ENCODE peak calls at places on chromosome 4, in five cellular contexts. T is IMR-90, Z is hepatocyte, F is uterus, B is Peyer's patch. U is an unnamed sample.

GRCh38 chr4:138949866-138950265 is 65.7 kb upstream of the NOCT start:
- DNase-seq in F (no peak), Z (no peak), B (no peak), T (no peak), U (no peak)

GRCh38 chr4:173448103-173448502 is 49.2 kb upstream of the SCRG1 start:
- DNase-seq in F (no peak), T (peak; percentile 55), B (no peak), Z (no peak), U (no peak)

GRCh38 chr4:81723927-81724587 is 252.3 kb upstream of the RASGEF1B start:
- DNase-seq in T (no peak), B (no peak), Z (peak; percentile 38), F (peak; percentile 21), U (peak; percentile 12)

GRCh38 chr4:1809754-1810502 is 16.8 kb downstream of the FGFR3 start:
- DNase-seq in Z (peak; percentile 89), F (peak; percentile 37), B (peak; percentile 22), T (peak; percentile 46), U (peak; percentile 38)

GRCh38 chr4:164956766-164957643 is 20.5 kb downstream of the TRIM61 start:
- DNase-seq in T (peak; percentile 65), F (peak; percentile 32), Z (peak; percentile 90), B (peak; percentile 81), U (peak; percentile 76)

GRCh38 chr4:146359771-146360170 is 145.4 kb downstream of the REELD1 start:
- DNase-seq in T (no peak), Z (no peak), B (no peak), F (no peak), U (no peak)

GRCh38 chr4:6917445-6918241 is 8.0 kb downstream of the TBC1D14 start:
- DNase-seq in B (peak; percentile 83), Z (peak; percentile 92), T (no peak), F (peak; percentile 40), U (no peak)

GRCh38 chr4:168917150-168917779 is 92.8 kb downstream of the CBR4 start:
- DNase-seq in Z (peak; percentile 45), B (no peak), T (peak; percentile 54), F (no peak), U (no peak)

GRCh38 chr4:37623940-37624339 is 62.2 kb downstream of the RELL1 start:
- DNase-seq in F (no peak), T (no peak), Z (no peak), B (no peak), U (no peak)

GRCh38 chr4:133149364-133149695 is 236 bp downstream of the PCDH10 start:
- DNase-seq in B (no peak), Z (no peak), T (no peak), F (no peak), U (no peak)

GRCh38 chr4:174358823-174359222 is 75.1 kb downstream of the CEP44 start:
- DNase-seq in F (no peak), T (peak; percentile 67), B (no peak), Z (no peak), U (no peak)

GRCh38 chr4:188596027-188596426 is 456.8 kb downstream of the TRIML1 start:
- DNase-seq in F (no peak), B (no peak), Z (no peak), T (peak; percentile 44), U (no peak)

GRCh38 chr4:177441061-177441802 is 1.0 kb downstream of the AGA start:
- DNase-seq in F (no peak), B (peak; percentile 30), T (peak; percentile 28), Z (peak; percentile 20), U (no peak)

GRCh38 chr4:11271263-11271662 is 157.4 kb downstream of the HS3ST1 start:
- DNase-seq in B (no peak), F (no peak), Z (peak; percentile 8), T (no peak), U (no peak)

GRCh38 chr4:5460106-5460801 is 248.1 kb downstream of the EVC2 start:
- DNase-seq in T (peak; percentile 37), Z (peak; percentile 43), F (no peak), B (no peak), U (no peak)

GRCh38 chr4:2860391-2861348 is 17.0 kb downstream of the ADD1 start:
- DNase-seq in B (no peak), T (peak; percentile 24), F (no peak), Z (no peak), U (no peak)

GRCh38 chr4:99855677-99856076 is 38.5 kb downstream of the LAMTOR3 start:
- DNase-seq in Z (no peak), T (no peak), F (no peak), B (no peak), U (no peak)

GRCh38 chr4:85370400-85371032 is 104.4 kb upstream of the ARHGAP24 start:
- DNase-seq in F (no peak), B (peak; percentile 38), T (peak; percentile 18), Z (peak; percentile 58), U (no peak)

GRCh38 chr4:35900608-35901243 is 343.6 kb downstream of the ARAP2 start:
- DNase-seq in T (no peak), Z (no peak), F (no peak), B (no peak), U (no peak)

GRCh38 chr4:22029803-22030202 is 81.2 kb upstream of the KCNIP4 start:
- DNase-seq in B (no peak), F (no peak), Z (no peak), T (no peak), U (no peak)

GRCh38 chr4:186291256-186291890 is 25.4 kb downstream of the F11 start:
- DNase-seq in B (no peak), T (no peak), F (no peak), Z (no peak), U (no peak)

GRCh38 chr4:177596035-177596434 is 153.8 kb upstream of the AGA start:
- DNase-seq in Z (peak; percentile 66), T (peak; percentile 85), B (no peak), F (no peak), U (no peak)

GRCh38 chr4:142777045-142777743 is 68.9 kb downstream of the INPP4B start:
- DNase-seq in F (no peak), B (no peak), T (no peak), Z (peak; percentile 10), U (no peak)

GRCh38 chr4:41505161-41505653 is 32.8 kb upstream of the LIMCH1 start:
- DNase-seq in Z (no peak), F (no peak), B (no peak), T (no peak), U (no peak)

GRCh38 chr4:180028682-180029081 is 2214.5 kb upstream of the TENM3 start:
- DNase-seq in B (peak; percentile 22), F (no peak), T (peak; percentile 55), Z (peak; percentile 77), U (no peak)

GRCh38 chr4:138367942-138368341 is 125.8 kb upstream of the SLC7A11 start:
- DNase-seq in T (no peak), B (no peak), Z (no peak), F (no peak), U (no peak)

GRCh38 chr4:147596377-147596776 is 20.8 kb upstream of the TMEM184C start:
- DNase-seq in Z (no peak), F (no peak), B (no peak), T (peak; percentile 31), U (no peak)

GRCh38 chr4:181662383-181662782 is 580.8 kb upstream of the TENM3 start:
- DNase-seq in Z (no peak), T (peak; percentile 45), F (no peak), B (no peak), U (no peak)

GRCh38 chr4:141870152-141870551 is 233.8 kb downstream of the IL15 start:
- DNase-seq in B (no peak), F (no peak), Z (no peak), T (no peak), U (no peak)

GRCh38 chr4:87555751-87556619 is 26.8 kb upstream of the SPARCL1 start:
- DNase-seq in Z (no peak), B (no peak), T (peak; percentile 58), F (no peak), U (no peak)

GRCh38 chr4:173273956-173274355 is 60.2 kb downstream of the HMGB2 start:
- DNase-seq in Z (no peak), F (no peak), B (no peak), T (peak; percentile 67), U (no peak)

GRCh38 chr4:74671074-74671698 is 123.1 kb downstream of the BTC start:
- DNase-seq in T (peak; percentile 64), Z (peak; percentile 85), B (no peak), F (no peak), U (peak; percentile 23)
- TF ChIP-seq CTCF in T (peak; percentile 80), Z (peak; percentile 71), B (peak; percentile 77), F (peak; percentile 27), U (peak; percentile 76)

GRCh38 chr4:8076023-8076422 is 82.6 kb downstream of the ABLIM2 start:
- DNase-seq in F (no peak), Z (no peak), T (no peak), B (no peak), U (no peak)
- H3K27ac ChIP-seq in F (no peak overlapping the region), Z (no peak overlapping the region), T (no peak overlapping the region), B (no peak overlapping the region), U (no peak overlapping the region)

GRCh38 chr4:167020410-167020809 is 213.9 kb downstream of the SPOCK3 start:
- DNase-seq in T (no peak), B (no peak), F (no peak), Z (peak; percentile 10), U (no peak)
- TF ChIP-seq CTCF in T (no peak), B (no peak), F (no peak), Z (peak; percentile 10), U (no peak)

DNA sequence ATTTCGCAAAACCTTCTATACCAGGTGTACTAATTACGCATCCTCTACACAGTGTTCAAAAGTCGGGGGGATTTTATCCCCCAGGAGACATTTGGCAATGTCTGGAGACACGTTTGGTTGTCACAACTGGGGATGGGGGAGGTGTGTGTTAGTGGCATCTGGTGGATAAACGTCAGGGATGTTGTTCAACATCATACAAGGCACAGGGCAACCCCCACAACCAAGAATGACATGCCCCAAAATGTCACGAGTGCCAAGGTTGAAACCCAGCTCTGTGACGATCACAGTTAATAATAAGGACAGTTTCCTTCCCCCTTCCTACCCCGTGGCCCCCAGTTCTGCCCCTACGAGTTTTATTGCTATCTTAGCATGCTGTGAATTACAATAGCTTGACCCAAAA is 15.9 kb upstream of the SEL1L3 start:
- DNase-seq in B (peak; percentile 63), T (no peak), F (no peak), Z (no peak), U (no peak)
- H3K27ac ChIP-seq in B (no peak overlapping the region), T (no peak overlapping the region), F (no peak overlapping the region), Z (no peak overlapping the region), U (no peak overlapping the region)

GRCh38 chr4:23857353-23857752 is 32.5 kb downstream of the PPARGC1A start:
- DNase-seq in F (no peak), T (peak; percentile 47), B (no peak), Z (no peak), U (no peak)
- TF ChIP-seq CTCF in F (no peak), T (peak; percentile 42), B (peak; percentile 48), Z (peak; percentile 44), U (no peak)